ENCODE peak calls at places on chromosomes 6 and 20, in seven cellular contexts. One of them, this sample, is unnamed. For H3K36me3, the result is how much of the 10 kb centered on the place peaks cover.

GRCh38 chr20:48709744-48710143 is 118.1 kb downstream of the PREX1 start:
- DNase-seq in left lung: no peak
- DNase-seq in MM.1S: no peak
- DNase-seq in tibial nerve: no peak
- DNase-seq in fibroblast of lung: no peak
- DNase-seq in IMR-90: no peak
- DNase-seq in CD4-positive, alpha-beta memory T cell: no peak
- DNase-seq in this sample: no peak

GRCh38 chr20:49545572-49545971 is 22.4 kb downstream of the PTGIS start:
- DNase-seq in left lung: no peak
- DNase-seq in MM.1S: no peak
- DNase-seq in tibial nerve: no peak
- DNase-seq in fibroblast of lung: no peak
- DNase-seq in IMR-90: no peak
- DNase-seq in CD4-positive, alpha-beta memory T cell: no peak
- DNase-seq in this sample: no peak

GRCh38 chr6:912871-913663 is 220.1 kb upstream of the EXOC2 start:
- DNase-seq in left lung: no peak
- DNase-seq in MM.1S: peak
- DNase-seq in tibial nerve: peak
- DNase-seq in fibroblast of lung: no peak
- DNase-seq in IMR-90: peak
- DNase-seq in CD4-positive, alpha-beta memory T cell: no peak
- DNase-seq in this sample: peak

GRCh38 chr20:60092729-60093128 is 134.5 kb downstream of the CDH26 start:
- DNase-seq in left lung: no peak
- DNase-seq in MM.1S: no peak
- DNase-seq in tibial nerve: no peak
- DNase-seq in fibroblast of lung: no peak
- DNase-seq in IMR-90: no peak
- DNase-seq in CD4-positive, alpha-beta memory T cell: no peak
- DNase-seq in this sample: no peak

GRCh38 chr6:135144678-135145508 is 36.2 kb upstream of the MYB start:
- DNase-seq in left lung: no peak
- DNase-seq in MM.1S: peak
- DNase-seq in tibial nerve: no peak
- DNase-seq in fibroblast of lung: peak
- DNase-seq in IMR-90: peak
- DNase-seq in CD4-positive, alpha-beta memory T cell: peak
- DNase-seq in this sample: no peak

GRCh38 chr20:57435498-57436222 is 44.5 kb downstream of the RBM38 start:
- DNase-seq in left lung: peak
- DNase-seq in MM.1S: peak
- DNase-seq in tibial nerve: no peak
- DNase-seq in fibroblast of lung: peak
- DNase-seq in IMR-90: no peak
- DNase-seq in CD4-positive, alpha-beta memory T cell: peak
- DNase-seq in this sample: no peak

GRCh38 chr6:121550491-121551010 is 115.1 kb downstream of the GJA1 start:
- DNase-seq in left lung: no peak
- DNase-seq in MM.1S: no peak
- DNase-seq in tibial nerve: no peak
- DNase-seq in fibroblast of lung: no peak
- DNase-seq in IMR-90: no peak
- DNase-seq in CD4-positive, alpha-beta memory T cell: no peak
- DNase-seq in this sample: no peak

GRCh38 chr6:34151321-34152041 is 5.6 kb upstream of the GRM4 start:
- DNase-seq in left lung: no peak
- DNase-seq in MM.1S: no peak
- DNase-seq in tibial nerve: no peak
- DNase-seq in fibroblast of lung: no peak
- DNase-seq in IMR-90: no peak
- DNase-seq in CD4-positive, alpha-beta memory T cell: no peak
- DNase-seq in this sample: no peak

GRCh38 chr6:160882741-160883340 is 108.7 kb upstream of the MAP3K4 start:
- DNase-seq in left lung: no peak
- DNase-seq in MM.1S: no peak
- DNase-seq in tibial nerve: no peak
- DNase-seq in fibroblast of lung: peak
- DNase-seq in IMR-90: no peak
- DNase-seq in CD4-positive, alpha-beta memory T cell: no peak
- DNase-seq in this sample: no peak

GRCh38 chr6:157050537-157051280 is 272.6 kb downstream of the TMEM242 start:
- DNase-seq in left lung: no peak
- DNase-seq in MM.1S: no peak
- DNase-seq in tibial nerve: no peak
- DNase-seq in fibroblast of lung: no peak
- DNase-seq in IMR-90: no peak
- DNase-seq in CD4-positive, alpha-beta memory T cell: no peak
- DNase-seq in this sample: no peak

GRCh38 chr6:142868917-142869316 is 76.1 kb downstream of the HIVEP2 start:
- DNase-seq in left lung: no peak
- DNase-seq in MM.1S: no peak
- DNase-seq in tibial nerve: no peak
- DNase-seq in fibroblast of lung: no peak
- DNase-seq in IMR-90: no peak
- DNase-seq in CD4-positive, alpha-beta memory T cell: no peak
- DNase-seq in this sample: no peak

GRCh38 chr6:160215232-160215631 is 43.4 kb downstream of the SLC22A2 start:
- DNase-seq in left lung: no peak
- DNase-seq in MM.1S: no peak
- DNase-seq in tibial nerve: no peak
- DNase-seq in fibroblast of lung: peak
- DNase-seq in IMR-90: no peak
- DNase-seq in CD4-positive, alpha-beta memory T cell: no peak
- DNase-seq in this sample: no peak

GRCh38 chr6:30877419-30878262 is 6.7 kb upstream of the DDR1 start:
- DNase-seq in left lung: peak
- DNase-seq in MM.1S: peak
- DNase-seq in tibial nerve: peak
- DNase-seq in fibroblast of lung: peak
- DNase-seq in IMR-90: peak
- DNase-seq in CD4-positive, alpha-beta memory T cell: peak
- DNase-seq in this sample: peak

GRCh38 chr6:165931675-165932074 is 236.0 kb downstream of the TBXT start:
- DNase-seq in left lung: no peak
- DNase-seq in MM.1S: no peak
- DNase-seq in tibial nerve: no peak
- DNase-seq in fibroblast of lung: no peak
- DNase-seq in IMR-90: no peak
- DNase-seq in CD4-positive, alpha-beta memory T cell: no peak
- DNase-seq in this sample: no peak

GRCh38 chr6:4023240-4023639 is 55.7 kb downstream of the FAM217A start:
- DNase-seq in left lung: no peak
- DNase-seq in MM.1S: no peak
- DNase-seq in tibial nerve: no peak
- DNase-seq in fibroblast of lung: no peak
- DNase-seq in IMR-90: no peak
- DNase-seq in CD4-positive, alpha-beta memory T cell: no peak
- DNase-seq in this sample: no peak

GRCh38 chr20:46695888-46696287 is 6.6 kb upstream of the TP53RK start:
- DNase-seq in left lung: no peak
- DNase-seq in MM.1S: peak
- DNase-seq in tibial nerve: no peak
- DNase-seq in fibroblast of lung: peak
- DNase-seq in IMR-90: peak
- DNase-seq in CD4-positive, alpha-beta memory T cell: no peak
- DNase-seq in this sample: no peak

GRCh38 chr20:59670786-59671492 is 66.6 kb downstream of the PHACTR3 start:
- DNase-seq in left lung: no peak
- DNase-seq in MM.1S: no peak
- DNase-seq in tibial nerve: no peak
- DNase-seq in fibroblast of lung: no peak
- DNase-seq in IMR-90: no peak
- DNase-seq in CD4-positive, alpha-beta memory T cell: no peak
- DNase-seq in this sample: no peak

GRCh38 chr6:41878246-41878645 is 16.9 kb downstream of the USP49 start:
- DNase-seq in left lung: no peak
- DNase-seq in MM.1S: no peak
- DNase-seq in tibial nerve: no peak
- DNase-seq in fibroblast of lung: peak
- DNase-seq in IMR-90: peak
- DNase-seq in CD4-positive, alpha-beta memory T cell: no peak
- DNase-seq in this sample: no peak

GRCh38 chr20:49460916-49461315 is 21.6 kb downstream of the KCNB1 start:
- DNase-seq in left lung: no peak
- DNase-seq in MM.1S: no peak
- DNase-seq in tibial nerve: no peak
- DNase-seq in fibroblast of lung: peak
- DNase-seq in IMR-90: no peak
- DNase-seq in CD4-positive, alpha-beta memory T cell: no peak
- DNase-seq in this sample: no peak

GRCh38 chr6:83853178-83853967 is at the start of gene RIPPLY2:
- DNase-seq in left lung: no peak
- DNase-seq in MM.1S: no peak
- DNase-seq in tibial nerve: no peak
- DNase-seq in fibroblast of lung: peak
- DNase-seq in IMR-90: peak
- DNase-seq in CD4-positive, alpha-beta memory T cell: no peak
- DNase-seq in this sample: peak

GRCh38 chr6:14282326-14282725 is 164.8 kb downstream of the CD83 start:
- DNase-seq in left lung: no peak
- DNase-seq in MM.1S: no peak
- DNase-seq in tibial nerve: no peak
- DNase-seq in fibroblast of lung: no peak
- DNase-seq in IMR-90: no peak
- DNase-seq in CD4-positive, alpha-beta memory T cell: no peak
- DNase-seq in this sample: no peak

GRCh38 chr6:129749749-129750120 is 39.8 kb upstream of the ARHGAP18 start:
- DNase-seq in left lung: no peak
- DNase-seq in MM.1S: peak
- DNase-seq in tibial nerve: peak
- DNase-seq in fibroblast of lung: peak
- DNase-seq in IMR-90: peak
- DNase-seq in CD4-positive, alpha-beta memory T cell: peak
- DNase-seq in this sample: no peak

GRCh38 chr6:13678255-13678983 is 33.2 kb downstream of the RANBP9 start:
- DNase-seq in left lung: no peak
- DNase-seq in MM.1S: no peak
- DNase-seq in tibial nerve: no peak
- DNase-seq in fibroblast of lung: no peak
- DNase-seq in IMR-90: no peak
- DNase-seq in CD4-positive, alpha-beta memory T cell: no peak
- DNase-seq in this sample: no peak

GRCh38 chr20:3107464-3108025 is 23.0 kb upstream of the AVP start:
- DNase-seq in left lung: no peak
- DNase-seq in MM.1S: no peak
- DNase-seq in tibial nerve: no peak
- DNase-seq in fibroblast of lung: no peak
- DNase-seq in IMR-90: no peak
- DNase-seq in CD4-positive, alpha-beta memory T cell: no peak
- DNase-seq in this sample: no peak

GRCh38 chr6:24882835-24883555 is 52.8 kb downstream of the RIPOR2 start:
- DNase-seq in left lung: no peak
- DNase-seq in MM.1S: no peak
- DNase-seq in tibial nerve: no peak
- DNase-seq in fibroblast of lung: no peak
- DNase-seq in IMR-90: no peak
- DNase-seq in CD4-positive, alpha-beta memory T cell: no peak
- DNase-seq in this sample: no peak

GRCh38 chr6:111795558-111795957 is 77.7 kb downstream of the FYN start:
- DNase-seq in left lung: no peak
- DNase-seq in MM.1S: no peak
- DNase-seq in tibial nerve: no peak
- DNase-seq in fibroblast of lung: no peak
- DNase-seq in IMR-90: no peak
- DNase-seq in CD4-positive, alpha-beta memory T cell: no peak
- DNase-seq in this sample: no peak

GRCh38 chr6:133740784-133741183 is 148.1 kb upstream of the TCF21 start:
- DNase-seq in left lung: no peak
- DNase-seq in MM.1S: no peak
- DNase-seq in tibial nerve: no peak
- DNase-seq in fibroblast of lung: no peak
- DNase-seq in IMR-90: no peak
- DNase-seq in CD4-positive, alpha-beta memory T cell: no peak
- DNase-seq in this sample: no peak
- H3K36me3 ChIP-seq in left lung: under half
- H3K36me3 ChIP-seq in MM.1S: under half
- H3K36me3 ChIP-seq in tibial nerve: under half
- H3K36me3 ChIP-seq in fibroblast of lung: under half
- H3K36me3 ChIP-seq in IMR-90: under half
- H3K36me3 ChIP-seq in CD4-positive, alpha-beta memory T cell: under half
- H3K36me3 ChIP-seq in this sample: under half

GRCh38 chr6:45696738-45697137 is 318.9 kb downstream of the CLIC5 start:
- DNase-seq in left lung: no peak
- DNase-seq in MM.1S: no peak
- DNase-seq in tibial nerve: no peak
- DNase-seq in fibroblast of lung: no peak
- DNase-seq in IMR-90: no peak
- DNase-seq in CD4-positive, alpha-beta memory T cell: no peak
- DNase-seq in this sample: no peak
- H3K36me3 ChIP-seq in left lung: under half
- H3K36me3 ChIP-seq in MM.1S: under half
- H3K36me3 ChIP-seq in tibial nerve: under half
- H3K36me3 ChIP-seq in fibroblast of lung: under half
- H3K36me3 ChIP-seq in IMR-90: under half
- H3K36me3 ChIP-seq in CD4-positive, alpha-beta memory T cell: under half
- H3K36me3 ChIP-seq in this sample: under half

GRCh38 chr6:7392402-7392801 is 2.8 kb downstream of the RIOK1 start:
- DNase-seq in left lung: no peak
- DNase-seq in MM.1S: no peak
- DNase-seq in tibial nerve: no peak
- DNase-seq in fibroblast of lung: no peak
- DNase-seq in IMR-90: no peak
- DNase-seq in CD4-positive, alpha-beta memory T cell: no peak
- DNase-seq in this sample: no peak
- H3K36me3 ChIP-seq in left lung: under half
- H3K36me3 ChIP-seq in MM.1S: under half
- H3K36me3 ChIP-seq in tibial nerve: under half
- H3K36me3 ChIP-seq in fibroblast of lung: under half
- H3K36me3 ChIP-seq in IMR-90: under half
- H3K36me3 ChIP-seq in CD4-positive, alpha-beta memory T cell: under half
- H3K36me3 ChIP-seq in this sample: under half

GRCh38 chr6:137879885-137880430 is 12.9 kb downstream of the TNFAIP3 start:
- DNase-seq in left lung: no peak
- DNase-seq in MM.1S: no peak
- DNase-seq in tibial nerve: no peak
- DNase-seq in fibroblast of lung: no peak
- DNase-seq in IMR-90: no peak
- DNase-seq in CD4-positive, alpha-beta memory T cell: peak
- DNase-seq in this sample: no peak

GRCh38 chr6:137880633-137881521 is 13.8 kb downstream of the TNFAIP3 start:
- DNase-seq in left lung: no peak
- DNase-seq in MM.1S: no peak
- DNase-seq in tibial nerve: no peak
- DNase-seq in fibroblast of lung: no peak
- DNase-seq in IMR-90: no peak
- DNase-seq in CD4-positive, alpha-beta memory T cell: peak
- DNase-seq in this sample: no peak

GRCh38 chr6:137878810-137879285 is 11.8 kb downstream of the TNFAIP3 start:
- DNase-seq in left lung: no peak
- DNase-seq in MM.1S: no peak
- DNase-seq in tibial nerve: no peak
- DNase-seq in fibroblast of lung: no peak
- DNase-seq in IMR-90: no peak
- DNase-seq in CD4-positive, alpha-beta memory T cell: no peak
- DNase-seq in this sample: peak

GRCh38 chr6:137878070-137878809 is 11.2 kb downstream of the TNFAIP3 start:
- DNase-seq in left lung: no peak
- DNase-seq in MM.1S: no peak
- DNase-seq in tibial nerve: no peak
- DNase-seq in fibroblast of lung: no peak
- DNase-seq in IMR-90: no peak
- DNase-seq in CD4-positive, alpha-beta memory T cell: peak
- DNase-seq in this sample: no peak

GRCh38 chr6:137879301-137879700 is 12.2 kb downstream of the TNFAIP3 start:
- DNase-seq in left lung: no peak
- DNase-seq in MM.1S: no peak
- DNase-seq in tibial nerve: no peak
- DNase-seq in fibroblast of lung: no peak
- DNase-seq in IMR-90: no peak
- DNase-seq in CD4-positive, alpha-beta memory T cell: no peak
- DNase-seq in this sample: no peak
- H3K36me3 ChIP-seq in left lung: half or more
- H3K36me3 ChIP-seq in MM.1S: half or more
- H3K36me3 ChIP-seq in tibial nerve: under half
- H3K36me3 ChIP-seq in fibroblast of lung: under half
- H3K36me3 ChIP-seq in IMR-90: half or more
- H3K36me3 ChIP-seq in CD4-positive, alpha-beta memory T cell: half or more
- H3K36me3 ChIP-seq in this sample: under half